ENCODE peak calls at places on chromosome 1, in nine cellular contexts. E, R, M, O, V, U, T, C and F are unnamed samples.

GRCh38 chr1:184911103-184911502 is 63.2 kb downstream of the NIBAN1 start:
- DNase-seq in M (no peak), C (no peak), R (peak; percentile 38), T (peak; percentile 49), E (no peak), O (no peak), U (peak; percentile 23), V (no peak), F (no peak)

GRCh38 chr1:218953448-218953847 is 220.2 kb upstream of the LYPLAL1 start:
- DNase-seq in R (no peak), M (no peak), O (no peak), T (no peak), C (no peak), V (no peak), U (no peak), E (no peak), F (no peak)

GRCh38 chr1:204261746-204262505 is 48.1 kb upstream of the GOLT1A start:
- DNase-seq in T (peak; percentile 56), O (no peak), M (no peak), R (no peak), U (peak; percentile 68), E (no peak), V (no peak), C (no peak), F (no peak)

GRCh38 chr1:202200669-202201068 is 7.1 kb downstream of the LGR6 start:
- DNase-seq in R (no peak), C (no peak), U (no peak), T (no peak), M (no peak), O (peak; percentile 31), E (no peak), V (peak; percentile 60), F (no peak)

GRCh38 chr1:184110253-184111204 is 59.0 kb downstream of the TSEN15 start:
- DNase-seq in E (no peak), V (no peak), C (no peak), O (no peak), T (no peak), U (no peak), R (no peak), M (no peak), F (no peak)

GRCh38 chr1:119448112-119448511 is 33.2 kb downstream of the HSD3B2 start:
- DNase-seq in U (no peak), O (no peak), C (peak; percentile 41), M (no peak), T (no peak), V (no peak), E (peak; percentile 16), R (no peak), F (no peak)

GRCh38 chr1:186532481-186532880 is 71.6 kb upstream of the PDC start:
- DNase-seq in R (no peak), M (no peak), C (no peak), E (no peak), T (no peak), V (no peak), O (no peak), U (no peak), F (no peak)

GRCh38 chr1:208303743-208304142 is 59.6 kb upstream of the PLXNA2 start:
- DNase-seq in R (no peak), M (no peak), E (no peak), U (peak; percentile 12), C (no peak), V (no peak), O (no peak), T (no peak), F (no peak)

DNA sequence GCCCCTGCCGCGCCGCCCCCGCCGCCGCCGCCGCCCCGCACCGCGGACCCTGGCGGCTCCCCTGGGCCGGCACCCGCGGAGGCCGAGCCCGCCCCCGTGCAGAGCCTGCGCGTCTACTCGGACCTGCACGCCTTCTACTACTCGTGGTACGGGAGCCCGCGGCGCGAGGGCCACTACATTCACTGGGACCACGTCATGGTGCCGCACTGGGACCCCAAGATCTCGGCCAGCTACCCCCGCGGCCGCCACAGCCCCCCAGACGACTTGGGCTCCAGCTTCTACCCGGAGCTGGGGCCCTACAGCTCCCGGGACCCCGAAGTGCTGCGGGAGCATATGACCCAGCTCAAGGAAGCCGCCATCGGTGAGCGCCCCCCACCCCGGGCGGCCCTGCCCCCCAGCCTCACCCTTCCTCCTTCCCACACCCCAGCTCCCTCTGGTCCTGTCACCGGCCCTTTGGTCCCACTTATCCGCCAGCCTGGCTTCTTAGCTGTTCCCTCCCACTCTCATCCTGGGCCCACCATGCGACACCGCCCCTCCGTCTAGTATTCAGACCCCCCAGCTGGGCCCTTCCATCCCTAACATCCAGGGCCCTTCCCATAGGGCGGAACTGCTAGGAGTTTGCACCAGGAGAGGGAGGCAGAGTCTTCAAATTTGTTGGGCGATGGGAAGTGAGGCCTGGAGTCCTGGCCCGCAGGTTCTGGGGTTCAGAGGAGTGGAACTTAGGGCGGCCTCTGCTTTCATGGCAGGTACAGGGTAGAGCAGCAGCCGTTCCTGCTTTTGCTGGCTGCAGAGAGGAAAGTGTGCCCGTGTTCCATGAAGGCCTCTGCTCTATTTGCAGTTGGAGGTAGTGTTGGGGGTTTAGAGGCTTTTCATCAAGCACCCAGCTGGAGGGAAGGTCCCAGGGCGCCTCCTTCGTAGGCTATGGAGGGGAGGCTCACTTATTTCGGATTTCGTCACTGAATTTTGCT is 1.0 kb downstream of the MANEAL start:
- DNase-seq in C (no peak), R (no peak), U (no peak), V (no peak), M (no peak), E (no peak), O (no peak), T (no peak), F (no peak)
- TF ChIP-seq CTCF in C (peak; percentile 38), R (no peak), U (no peak), V (no peak), M (no peak), E (no peak), O (no peak), T (no peak), F (no peak)

DNA sequence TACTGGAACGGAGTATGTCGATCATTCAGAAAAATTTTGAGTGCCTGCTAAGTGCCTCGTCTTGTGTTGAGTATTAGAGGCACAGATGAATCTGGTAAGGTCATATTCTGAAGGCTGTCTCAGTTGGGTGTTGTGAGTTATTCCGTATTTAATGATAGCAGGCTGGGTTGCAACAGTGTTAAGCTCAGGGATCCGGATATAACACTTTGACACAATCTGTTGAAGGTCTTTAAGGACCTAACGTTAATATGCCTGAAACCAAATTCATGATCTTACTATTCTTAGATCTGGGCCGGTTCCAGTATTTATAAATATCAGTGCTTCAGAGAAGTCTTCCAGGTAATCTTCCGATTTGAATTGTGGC is 555 bp downstream of the PRPF38A start:
- DNase-seq in E (no peak), V (no peak), U (no peak), T (no peak), O (no peak), C (no peak), R (no peak), M (no peak), F (no peak)
- TF ChIP-seq CTCF in E (no peak), V (no peak), U (no peak), T (no peak), O (no peak), C (no peak), R (no peak), M (no peak), F (peak; percentile 10)

DNA sequence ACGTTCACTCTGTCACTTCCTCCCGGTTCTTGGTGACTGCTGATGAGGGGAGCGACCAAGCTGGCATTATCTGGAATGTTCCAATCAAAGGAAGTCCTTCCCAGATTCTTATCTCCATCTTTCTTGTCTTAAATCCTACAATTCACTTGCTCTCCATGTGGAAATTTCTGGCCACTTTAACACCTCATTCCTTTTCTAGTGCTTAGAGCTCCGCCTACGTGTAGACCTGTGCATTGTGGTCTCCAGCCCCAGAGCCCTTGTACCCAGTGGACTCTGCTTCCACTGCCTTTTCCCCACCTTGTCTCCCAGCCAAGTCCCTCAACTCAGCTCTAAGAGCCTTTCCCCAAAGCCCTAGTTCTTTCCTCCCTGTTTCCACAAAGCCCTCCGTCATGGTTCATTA is 12.2 kb upstream of the KLHDC7A start:
- DNase-seq in O (no peak), V (no peak), C (no peak), R (no peak), E (no peak), U (no peak), T (no peak), M (no peak), F (no peak)
- TF ChIP-seq CTCF in O (no peak), V (no peak), C (no peak), R (no peak), E (no peak), U (no peak), T (no peak), M (no peak), F (no peak)

GRCh38 chr1:16913866-16914662 is 7.7 kb upstream of the CROCC start:
- DNase-seq in M (peak; percentile 92), C (peak; percentile 92), V (peak; percentile 90), E (peak; percentile 100), T (peak; percentile 91), U (peak; percentile 99), R (peak; percentile 96), O (peak; percentile 71), F (peak; percentile 95)
- TF ChIP-seq CTCF in M (no peak), C (no peak), V (no peak), E (no peak), T (no peak), U (no peak), R (no peak), O (no peak), F (peak; percentile 24)

DNA sequence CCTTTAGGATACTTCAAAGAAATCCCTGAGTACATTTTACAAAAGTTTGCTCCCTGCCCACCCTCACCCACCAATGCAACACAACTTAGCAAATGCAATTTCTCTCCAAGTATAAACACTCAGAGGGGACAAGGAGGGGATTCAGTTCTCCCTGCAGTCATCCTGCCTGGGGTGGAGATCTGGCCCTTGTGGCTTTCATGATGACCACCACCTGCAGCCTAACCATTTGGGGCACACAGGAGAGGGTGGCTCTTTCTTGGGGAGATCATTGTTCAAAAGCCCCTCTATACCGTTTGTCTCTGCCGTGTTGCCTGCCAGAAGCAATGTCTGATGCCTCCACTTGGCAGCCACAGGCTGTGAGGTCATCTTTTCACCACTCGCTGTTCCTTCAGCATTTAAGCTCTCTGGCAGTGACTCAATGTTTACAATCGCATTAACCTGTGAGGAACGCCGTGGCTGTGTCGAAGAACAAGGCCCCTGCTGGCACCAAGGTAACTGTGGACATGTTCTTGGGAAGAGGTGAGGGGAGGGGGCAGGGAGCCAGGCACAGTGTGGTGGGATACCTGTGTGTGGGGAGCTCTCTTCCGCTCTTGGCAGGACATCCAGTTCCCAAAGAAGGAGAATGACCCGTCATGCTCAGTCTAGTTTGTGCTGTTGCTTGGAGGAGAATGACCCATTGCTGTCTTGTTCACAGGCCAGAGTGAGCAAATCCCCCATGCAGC is 103.9 kb upstream of the DUSP10 start:
- DNase-seq in R (peak; percentile 79), U (peak; percentile 85), T (peak; percentile 87), O (no peak), C (peak; percentile 98), V (no peak), M (no peak), E (no peak), F (peak; percentile 18)
- TF ChIP-seq CTCF in R (no peak), U (no peak), T (no peak), O (no peak), C (peak; percentile 27), V (no peak), M (no peak), E (no peak), F (no peak)